ENCODE peak calls at places on chromosomes 5 and 9, in ten cellular contexts. E, D, B, Q, P, F, N, L, A and Z are unnamed samples.

GRCh38 chr5:3320317-3320865 is 275.2 kb upstream of the IRX1 start:
- DNase-seq in E (no peak), D (no peak), B (no peak), Q (no peak), P (no peak), F (no peak), N (no peak), L (no peak), A (no peak), Z (no peak)

GRCh38 chr9:13939129-13939528 is 374.8 kb downstream of the NFIB start:
- DNase-seq in E (peak), D (peak), B (no peak), Q (no peak), P (no peak), F (no peak), N (no peak), L (no peak), A (no peak), Z (no peak)

GRCh38 chr9:96596601-96597111 is 23.0 kb downstream of the CDC14B start:
- DNase-seq in E (no peak), D (no peak), B (no peak), Q (no peak), P (no peak), F (no peak), N (no peak), L (no peak), A (no peak), Z (no peak)

GRCh38 chr9:114410910-114411309 is 23.1 kb upstream of the AKNA start:
- DNase-seq in E (no peak), D (no peak), B (no peak), Q (no peak), P (no peak), F (no peak), N (no peak), L (no peak), A (no peak), Z (no peak)

GRCh38 chr9:98097836-98098235 is 21.2 kb downstream of the TRIM14 start:
- DNase-seq in E (no peak), D (peak), B (no peak), Q (no peak), P (no peak), F (no peak), N (no peak), L (no peak), A (no peak), Z (no peak)

GRCh38 chr5:1727571-1727970 is 72.1 kb downstream of the MRPL36 start:
- DNase-seq in E (no peak), D (peak), B (peak), Q (peak), P (no peak), F (no peak), N (peak), L (no peak), A (no peak), Z (peak)

GRCh38 chr5:125612356-125613149 is 810.7 kb upstream of the GRAMD2B start:
- DNase-seq in E (no peak), D (no peak), B (no peak), Q (peak), P (no peak), F (no peak), N (no peak), L (no peak), A (no peak), Z (no peak)

GRCh38 chr9:27377147-27377807 is 80.3 kb upstream of the EQTN start:
- DNase-seq in E (no peak), D (no peak), B (no peak), Q (no peak), P (no peak), F (no peak), N (peak), L (peak), A (no peak), Z (no peak)

GRCh38 chr5:181160144-181160754 is 12.9 kb downstream of the OR2V2 start:
- DNase-seq in E (peak), D (no peak), B (peak), Q (peak), P (peak), F (no peak), N (no peak), L (peak), A (peak), Z (peak)

GRCh38 chr5:126681970-126682369 is 81.2 kb downstream of the PHAX start:
- DNase-seq in E (no peak), D (no peak), B (no peak), Q (no peak), P (no peak), F (no peak), N (no peak), L (no peak), A (no peak), Z (no peak)

GRCh38 chr9:77953590-77953989 is 78.0 kb downstream of the GNAQ start:
- DNase-seq in E (no peak), D (no peak), B (no peak), Q (no peak), P (no peak), F (no peak), N (no peak), L (no peak), A (no peak), Z (no peak)

GRCh38 chr9:77956555-77956954 is 75.1 kb downstream of the GNAQ start:
- DNase-seq in E (no peak), D (no peak), B (no peak), Q (no peak), P (no peak), F (no peak), N (no peak), L (no peak), A (no peak), Z (peak)

GRCh38 chr9:77954619-77955018 is 77.0 kb downstream of the GNAQ start:
- DNase-seq in E (no peak), D (no peak), B (no peak), Q (no peak), P (no peak), F (no peak), N (no peak), L (no peak), A (no peak), Z (no peak)

GRCh38 chr9:77952641-77953341 is 78.8 kb downstream of the GNAQ start:
- DNase-seq in E (peak), D (no peak), B (no peak), Q (no peak), P (no peak), F (no peak), N (no peak), L (no peak), A (no peak), Z (peak)

GRCh38 chr9:77954018-77954417 is 77.6 kb downstream of the GNAQ start:
- DNase-seq in E (peak), D (no peak), B (no peak), Q (no peak), P (no peak), F (no peak), N (no peak), L (no peak), A (no peak), Z (no peak)
- TF ChIP-seq POLR2A in E (no peak), D (no peak), B (no peak), Q (no peak), P (no peak), F (no peak), N (no peak), L (no peak), A (no peak), Z (no peak)

GRCh38 chr5:78984611-78985406 is at the start of gene ARSB:
- DNase-seq in E (peak), D (peak), B (peak), Q (peak), P (peak), F (peak), N (peak), L (peak), A (peak), Z (peak)
- TF ChIP-seq POLR2A in E (peak), D (no peak), B (peak), Q (no peak), P (no peak), F (peak), N (peak), L (peak), A (peak), Z (peak)

GRCh38 chr9:107756091-107756490 is 266.5 kb upstream of the KLF4 start:
- DNase-seq in E (no peak), D (no peak), B (no peak), Q (no peak), P (no peak), F (no peak), N (no peak), L (no peak), A (no peak), Z (no peak)

GRCh38 chr9:107755267-107755666 is 265.7 kb upstream of the KLF4 start:
- DNase-seq in E (peak), D (no peak), B (no peak), Q (no peak), P (no peak), F (no peak), N (no peak), L (peak), A (no peak), Z (no peak)

GRCh38 chr9:107749787-107750444 is 260.3 kb upstream of the KLF4 start:
- DNase-seq in E (peak), D (peak), B (no peak), Q (peak), P (peak), F (peak), N (peak), L (peak), A (peak), Z (peak)

GRCh38 chr9:107750741-107751521 is 261.4 kb upstream of the KLF4 start:
- DNase-seq in E (peak), D (peak), B (no peak), Q (peak), P (peak), F (peak), N (peak), L (peak), A (peak), Z (no peak)

DNA sequence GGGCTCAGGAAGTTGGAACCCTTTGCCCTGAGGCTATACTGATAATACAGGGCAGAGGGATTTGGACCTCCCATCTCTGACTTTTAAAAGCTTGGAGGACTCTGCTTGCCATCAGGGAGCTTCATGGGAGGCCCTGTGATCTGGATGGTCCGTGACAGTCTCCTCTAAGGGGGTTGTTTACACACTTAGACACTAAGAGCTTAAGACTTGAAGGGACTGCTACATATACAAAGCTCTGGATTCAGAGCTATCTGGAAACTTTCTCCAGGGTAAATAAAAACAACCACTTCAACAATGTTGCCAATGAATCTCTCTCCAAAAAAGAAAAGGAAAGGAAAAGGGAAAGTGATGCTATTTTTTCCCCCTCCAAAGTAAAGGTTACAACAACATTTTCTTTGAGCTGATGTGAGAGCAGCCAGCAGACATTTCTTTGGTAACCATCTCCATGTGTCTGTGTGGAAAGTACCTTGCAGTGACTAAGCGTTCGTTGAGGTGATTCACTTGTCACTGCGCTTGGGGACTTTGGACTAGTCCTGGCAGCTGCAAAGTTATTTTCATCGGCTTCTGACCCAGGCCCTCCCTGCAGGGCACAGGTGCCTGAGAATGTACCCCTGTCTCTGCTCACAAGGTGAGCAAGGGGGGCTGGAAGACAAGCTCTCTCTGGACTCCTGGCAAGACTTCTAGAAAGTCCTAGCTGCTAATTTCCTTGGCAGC is 262.1 kb upstream of the KLF4 start:
- DNase-seq in E (peak), D (no peak), B (no peak), Q (no peak), P (no peak), F (no peak), N (no peak), L (peak), A (no peak), Z (no peak)
- TF ChIP-seq POLR2A in E (no peak), D (no peak), B (no peak), Q (no peak), P (no peak), F (no peak), N (no peak), L (no peak), A (no peak), Z (no peak)

GRCh38 chr9:136721339-136722092 is 9.1 kb downstream of the DIPK1B start:
- DNase-seq in E (peak), D (no peak), B (no peak), Q (no peak), P (peak), F (no peak), N (no peak), L (peak), A (no peak), Z (peak)

GRCh38 chr9:136723989-136724388 is 11.6 kb downstream of the DIPK1B start:
- DNase-seq in E (no peak), D (no peak), B (no peak), Q (no peak), P (no peak), F (no peak), N (no peak), L (no peak), A (no peak), Z (no peak)

GRCh38 chr9:136722093-136722968 is 10.0 kb downstream of the DIPK1B start:
- DNase-seq in E (no peak), D (no peak), B (no peak), Q (no peak), P (no peak), F (no peak), N (no peak), L (no peak), A (no peak), Z (no peak)

GRCh38 chr9:136723362-136723976 is 11.1 kb downstream of the DIPK1B start:
- DNase-seq in E (no peak), D (no peak), B (no peak), Q (no peak), P (no peak), F (no peak), N (no peak), L (no peak), A (no peak), Z (peak)

GRCh38 chr9:136722969-136723356 is 10.6 kb downstream of the DIPK1B start:
- DNase-seq in E (no peak), D (no peak), B (no peak), Q (no peak), P (no peak), F (no peak), N (no peak), L (peak), A (no peak), Z (peak)
- TF ChIP-seq POLR2A in E (no peak), D (no peak), B (no peak), Q (no peak), P (no peak), F (no peak), N (no peak), L (peak), A (no peak), Z (no peak)

GRCh38 chr9:128771745-128772519 is at the start of gene ZER1:
- DNase-seq in E (peak), D (peak), B (peak), Q (peak), P (peak), F (peak), N (peak), L (peak), A (peak), Z (peak)
- TF ChIP-seq POLR2A in E (peak), D (no peak), B (no peak), Q (no peak), P (no peak), F (peak), N (peak), L (peak), A (peak), Z (no peak)

DNA sequence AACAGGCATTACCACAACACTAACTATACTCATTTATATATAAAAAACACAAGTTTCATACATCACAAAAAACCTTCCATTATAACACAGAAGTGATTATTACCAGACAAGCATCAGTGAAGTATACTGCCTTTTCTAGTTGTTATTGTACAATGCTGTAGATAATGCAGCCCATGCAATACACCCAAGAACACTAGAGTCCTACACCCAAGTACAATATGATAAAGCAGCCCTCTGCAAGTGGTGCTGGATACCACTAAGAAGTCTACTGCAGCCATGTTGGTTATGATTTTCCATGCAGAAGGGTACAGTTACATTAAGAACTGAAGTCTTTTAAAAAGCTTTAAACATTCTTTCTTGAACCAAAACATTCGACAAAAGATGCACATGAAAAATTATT is 10.3 kb downstream of the ZFAND5 start:
- DNase-seq in E (no peak), D (no peak), B (no peak), Q (no peak), P (no peak), F (no peak), N (no peak), L (peak), A (no peak), Z (no peak)
- TF ChIP-seq POLR2A in E (no peak), D (no peak), B (no peak), Q (no peak), P (no peak), F (no peak), N (no peak), L (no peak), A (no peak), Z (no peak)

DNA sequence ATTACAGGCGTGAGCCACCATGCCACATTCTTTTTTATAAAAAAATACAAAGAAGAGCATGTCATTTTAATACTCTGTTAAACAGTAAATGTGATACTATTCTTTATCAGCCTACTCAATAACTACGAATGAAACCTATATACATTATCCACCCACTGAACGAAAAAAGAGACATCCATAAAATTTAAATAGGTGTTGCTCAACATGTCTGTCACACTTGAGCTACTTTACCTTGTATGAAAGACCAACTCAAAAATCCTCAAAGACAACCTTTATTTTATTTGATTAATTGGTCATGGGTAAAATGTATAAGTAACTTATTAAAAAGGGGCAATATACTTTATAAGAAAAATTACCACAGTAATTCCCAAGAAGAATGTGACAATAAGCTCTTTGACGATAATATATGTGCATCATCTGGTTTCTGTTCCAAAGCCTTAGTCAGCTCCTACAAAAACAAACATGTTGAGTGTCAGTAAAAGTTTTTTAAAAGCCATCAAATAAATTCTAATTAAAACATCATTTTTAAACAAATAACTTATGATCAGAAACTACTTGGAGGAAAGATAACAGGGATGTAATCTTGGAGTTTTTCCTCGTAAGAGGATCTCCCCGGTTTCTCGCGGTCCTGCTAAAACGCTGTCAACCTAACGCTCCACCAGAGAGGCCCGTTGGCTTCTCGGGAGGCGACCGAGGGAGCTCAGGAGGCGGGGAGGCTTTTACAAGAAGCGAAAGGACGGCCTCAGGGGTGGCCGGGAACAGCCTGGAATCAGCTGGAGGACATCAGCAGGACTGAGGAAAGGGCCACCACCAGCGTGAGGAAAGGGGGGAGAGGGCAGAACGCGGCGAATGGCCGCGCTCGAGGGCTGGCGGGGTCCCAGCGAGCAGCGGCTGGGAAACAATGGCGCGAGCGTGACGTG is 13.5 kb upstream of the ANKRD18B start:
- DNase-seq in E (peak), D (peak), B (peak), Q (peak), P (peak), F (no peak), N (peak), L (peak), A (peak), Z (peak)
- TF ChIP-seq POLR2A in E (peak), D (no peak), B (no peak), Q (no peak), P (no peak), F (peak), N (no peak), L (peak), A (no peak), Z (no peak)

GRCh38 chr9:134333234-134333873 is 7.1 kb downstream of the RXRA start:
- DNase-seq in E (no peak), D (no peak), B (no peak), Q (no peak), P (peak), F (no peak), N (no peak), L (no peak), A (no peak), Z (peak)
- TF ChIP-seq POLR2A in E (no peak), D (no peak), B (no peak), Q (no peak), P (no peak), F (no peak), N (no peak), L (no peak), A (no peak), Z (no peak)